ENCODE peak calls at places on chromosomes 13 and 19, in seven cellular contexts. I is right lobe of liver; M is stomach; P is CD8-positive, alpha-beta memory T cell; C is prostate gland; N is mammary epithelial cell; B is esophagus squamous epithelium. F is an unnamed sample.
A peak's percentile ranks its signal among the peaks of the same experiment; 100 is the strongest.

GRCh38 chr19:51651216-51651846 is 4.7 kb upstream of the SIGLEC14 start:
- DNase-seq in M (no peak), C (no peak), P (no peak), I (no peak), N (no peak), B (no peak), F (peak; percentile 38)

GRCh38 chr19:35932291-35932936 is 3.8 kb upstream of the LRFN3 start:
- DNase-seq in M (no peak), C (no peak), I (no peak), N (no peak), P (no peak), B (no peak), F (no peak)

GRCh38 chr13:37427843-37428494 is 170.6 kb downstream of the POSTN start:
- DNase-seq in N (no peak), C (no peak), B (no peak), M (no peak), I (no peak), P (no peak), F (no peak)

GRCh38 chr13:79085021-79085420 is 321.0 kb downstream of the RBM26 start:
- DNase-seq in B (no peak), P (no peak), N (no peak), M (no peak), C (no peak), I (no peak), F (no peak)

GRCh38 chr13:101492251-101492910 is 39.9 kb downstream of the ITGBL1 start:
- DNase-seq in N (no peak), P (no peak), M (no peak), I (no peak), C (no peak), B (no peak), F (no peak)

GRCh38 chr19:34254552-34255432 is at the start of gene GARRE1:
- DNase-seq in P (peak; percentile 79), M (peak; percentile 91), B (no peak), N (no peak), I (peak; percentile 62), C (peak; percentile 82), F (no peak)

GRCh38 chr19:12933287-12934072 is at the start of gene FARSA:
- DNase-seq in B (peak; percentile 58), N (peak; percentile 87), C (peak; percentile 94), I (peak; percentile 94), P (peak; percentile 85), M (peak; percentile 93), F (peak; percentile 95)

GRCh38 chr19:10987621-10988297 is 26.9 kb downstream of the SMARCA4 start:
- DNase-seq in M (no peak), P (no peak), I (no peak), C (no peak), B (no peak), N (no peak), F (no peak)

GRCh38 chr13:20051366-20051765 is 92.8 kb downstream of the ZMYM2 start:
- DNase-seq in I (no peak), C (no peak), P (no peak), B (no peak), M (no peak), N (no peak), F (no peak)

GRCh38 chr19:14337510-14337909 is 43.7 kb upstream of the ADGRE5 start:
- DNase-seq in I (no peak), N (no peak), C (no peak), B (no peak), M (peak; percentile 61), P (peak; percentile 18), F (no peak)

GRCh38 chr13:37270206-37271001 is 164.9 kb upstream of the CSNK1A1L start:
- DNase-seq in M (no peak), I (no peak), C (no peak), B (no peak), P (no peak), N (no peak), F (no peak)

GRCh38 chr13:76812971-76813691 is 73.1 kb downstream of the KCTD12 start:
- DNase-seq in M (no peak), C (no peak), B (no peak), I (no peak), N (no peak), P (no peak), F (no peak)

GRCh38 chr19:10796653-10797052 is 39.4 kb downstream of the TMED1 start:
- DNase-seq in C (no peak), P (no peak), N (no peak), M (no peak), B (no peak), I (no peak), F (no peak)

GRCh38 chr19:18626906-18627305 is 9.9 kb upstream of the KLHL26 start:
- DNase-seq in B (no peak), I (no peak), N (no peak), M (no peak), P (no peak), C (no peak), F (no peak)

GRCh38 chr19:18634612-18635290 is 2.1 kb upstream of the KLHL26 start:
- DNase-seq in P (no peak), C (no peak), B (no peak), N (no peak), M (no peak), I (no peak), F (no peak)

GRCh38 chr19:18633321-18633720 is 3.5 kb upstream of the KLHL26 start:
- DNase-seq in C (no peak), N (no peak), B (no peak), M (no peak), I (no peak), P (no peak), F (no peak)

DNA sequence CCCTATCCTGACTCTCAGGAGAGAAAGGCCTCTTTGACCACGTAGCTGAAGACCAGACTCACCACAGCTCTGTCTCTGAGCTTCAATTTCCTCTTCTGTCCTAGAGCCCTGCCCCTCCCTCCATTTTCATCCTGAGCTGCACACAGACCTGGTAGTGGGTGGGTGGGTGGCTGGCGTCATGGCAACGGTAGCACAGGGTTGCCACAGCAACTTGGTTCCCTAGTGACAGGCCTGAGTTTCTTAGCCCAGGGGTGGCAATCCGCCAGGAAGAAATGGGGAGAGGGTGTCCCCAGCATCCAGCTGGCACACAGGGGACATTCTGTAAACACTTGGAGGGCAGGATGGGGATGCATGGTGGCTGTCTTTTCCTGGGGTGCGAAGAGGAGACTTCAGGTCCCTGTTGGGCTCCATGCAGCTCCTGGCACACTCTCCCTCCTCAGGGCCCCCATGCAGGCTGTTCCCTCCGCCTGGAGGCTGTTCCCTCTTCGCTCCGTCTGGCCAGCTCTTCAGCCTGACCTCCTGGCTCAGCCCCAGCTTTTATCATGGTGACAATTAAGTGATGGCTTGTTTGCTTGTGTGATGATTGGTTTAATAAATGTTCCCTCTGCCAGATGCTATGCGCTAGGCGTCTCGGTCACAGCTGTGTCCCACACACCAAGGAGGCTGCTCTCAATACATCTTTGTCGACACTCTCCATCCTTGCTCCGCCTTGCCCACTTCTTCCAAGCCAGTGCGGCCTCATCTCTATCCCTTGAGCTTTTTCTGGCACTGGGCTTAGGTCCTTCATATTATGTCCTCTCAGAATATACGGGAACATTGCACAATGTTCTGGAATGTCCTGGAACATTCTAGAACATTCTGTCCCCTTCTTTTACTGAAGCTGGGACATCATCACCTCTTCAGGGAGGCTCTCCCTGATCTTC is 7.4 kb upstream of the KLHL26 start:
- DNase-seq in B (no peak), I (no peak), N (no peak), P (no peak), M (no peak), C (no peak), F (no peak)
- H3K27ac ChIP-seq in B (peak overlapping the region; percentile 64), I (no peak overlapping the region), N (no peak overlapping the region), P (no peak overlapping the region), M (peak overlapping the region; percentile 32), C (no peak overlapping the region), F (no peak overlapping the region)

GRCh38 chr19:56159009-56159501 is 16.8 kb upstream of the GALP start:
- DNase-seq in C (no peak), B (no peak), P (no peak), M (no peak), I (no peak), N (no peak), F (no peak)

GRCh38 chr19:56155124-56155687 is 14.1 kb downstream of the ZNF444 start:
- DNase-seq in B (no peak), P (no peak), I (no peak), N (no peak), C (no peak), M (no peak), F (no peak)

GRCh38 chr19:56158170-56158757 is 17.2 kb downstream of the ZNF444 start:
- DNase-seq in C (no peak), I (no peak), N (no peak), B (no peak), P (no peak), M (no peak), F (no peak)

GRCh38 chr19:56159616-56160271 is 16.1 kb upstream of the GALP start:
- DNase-seq in B (no peak), P (no peak), C (no peak), N (no peak), I (no peak), M (no peak), F (no peak)

GRCh38 chr19:56156768-56157167 is 15.7 kb downstream of the ZNF444 start:
- DNase-seq in C (no peak), I (no peak), M (no peak), P (no peak), N (no peak), B (no peak), F (no peak)
- H3K27ac ChIP-seq in C (no peak overlapping the region), I (no peak overlapping the region), M (peak overlapping the region; percentile 39), P (no peak overlapping the region), N (no peak overlapping the region), B (no peak overlapping the region), F (peak overlapping the region; percentile 53)

DNA sequence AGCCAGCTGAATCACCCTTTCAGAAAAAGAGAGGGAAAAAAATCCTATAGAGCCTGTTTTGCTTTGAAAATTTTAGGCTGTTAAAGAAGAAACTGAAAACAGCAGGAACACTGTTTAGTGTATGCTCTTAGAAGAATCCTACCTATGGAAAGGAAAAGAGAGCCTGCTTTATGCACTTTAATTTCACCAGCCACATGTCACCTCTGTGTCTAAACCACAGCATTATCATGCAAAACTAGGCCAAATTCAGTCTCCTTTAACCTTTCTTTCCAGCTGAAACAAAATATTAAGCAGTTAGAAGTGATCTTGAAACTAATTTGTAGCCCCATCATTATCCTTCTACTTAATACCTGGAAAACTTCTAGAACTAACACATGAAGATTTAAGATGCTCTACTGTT is 97.2 kb upstream of the MAB21L1 start:
- DNase-seq in N (no peak), P (no peak), I (no peak), M (no peak), C (no peak), B (no peak), F (no peak)
- H3K27ac ChIP-seq in N (no peak overlapping the region), P (no peak overlapping the region), I (no peak overlapping the region), M (no peak overlapping the region), C (no peak overlapping the region), B (no peak overlapping the region), F (no peak overlapping the region)

GRCh38 chr19:3448616-3449334 is 31.6 kb downstream of the SMIM24 start:
- DNase-seq in P (no peak), C (no peak), I (no peak), B (no peak), N (no peak), M (no peak), F (no peak)

GRCh38 chr19:3453840-3454239 is 26.5 kb downstream of the SMIM24 start:
- DNase-seq in C (no peak), N (no peak), M (no peak), B (no peak), P (no peak), I (no peak), F (no peak)

GRCh38 chr19:3450796-3451411 is 29.4 kb downstream of the SMIM24 start:
- DNase-seq in C (no peak), N (peak; percentile 97), M (peak; percentile 34), B (no peak), P (no peak), I (no peak), F (peak; percentile 60)

GRCh38 chr19:3452456-3453068 is 27.8 kb downstream of the SMIM24 start:
- DNase-seq in B (no peak), N (no peak), M (no peak), I (no peak), P (no peak), C (no peak), F (no peak)

GRCh38 chr19:3451451-3451866 is 28.9 kb downstream of the SMIM24 start:
- DNase-seq in B (no peak), M (no peak), N (no peak), P (no peak), I (no peak), C (no peak), F (no peak)
- H3K27ac ChIP-seq in B (peak overlapping the region; percentile 84), M (peak overlapping the region; percentile 75), N (peak overlapping the region; percentile 58), P (no peak overlapping the region), I (peak overlapping the region; percentile 47), C (peak overlapping the region; percentile 61), F (peak overlapping the region; percentile 95)